ENCODE peak calls at places on chromosomes 4 and X, in eight cellular contexts. O is naive thymus-derived CD4-positive, alpha-beta T cell; C is GM06990; A is psoas muscle; X is cardiac muscle cell; H is CD4-positive, alpha-beta memory T cell; P is foreskin fibroblast; V is heart left ventricle. S is an unnamed sample.

GRCh38 chrX:118189628-118190027 is 73.0 kb upstream of the KLHL13 start:
- DNase-seq in V (no peak), P (no peak), A (no peak), H (no peak), C (no peak), X (no peak), O (no peak), S (no peak)

GRCh38 chrX:70262952-70263567 is 3.1 kb upstream of the P2RY4 start:
- DNase-seq in A (no peak), C (peak; percentile 21), P (peak; percentile 63), H (peak; percentile 3), X (peak; percentile 48), O (peak; percentile 17), V (no peak), S (no peak)

GRCh38 chrX:24219320-24219719 is 69.8 kb downstream of the ZFX start:
- DNase-seq in H (no peak), C (no peak), V (no peak), A (no peak), X (no peak), P (no peak), O (no peak), S (no peak)

GRCh38 chr4:11894976-11895375 is 466.3 kb upstream of the HS3ST1 start:
- DNase-seq in C (no peak), H (no peak), V (no peak), O (no peak), X (peak; percentile 72), A (no peak), P (no peak), S (no peak)

GRCh38 chr4:64584981-64585557 is 175.8 kb upstream of the TECRL start:
- DNase-seq in C (no peak), X (peak; percentile 64), H (peak; percentile 13), A (no peak), V (no peak), P (peak; percentile 0), O (peak; percentile 14), S (no peak)

GRCh38 chrX:41877167-41877566 is 46.2 kb downstream of the CASK start:
- DNase-seq in A (no peak), V (no peak), P (no peak), C (no peak), O (no peak), H (no peak), X (no peak), S (no peak)

GRCh38 chr4:181752516-181752915 is 490.7 kb upstream of the TENM3 start:
- DNase-seq in V (no peak), A (no peak), O (no peak), X (no peak), C (no peak), P (no peak), H (no peak), S (no peak)

GRCh38 chrX:19554786-19555185 is 39.5 kb upstream of the MAP3K15 start:
- DNase-seq in P (peak; percentile 61), O (no peak), X (peak; percentile 37), V (no peak), C (peak; percentile 30), H (no peak), A (no peak), S (no peak)

GRCh38 chr4:163548481-163549243 is 54.2 kb downstream of the TMA16 start:
- DNase-seq in O (peak; percentile 55), C (no peak), X (peak; percentile 79), H (peak; percentile 49), P (peak; percentile 73), V (no peak), A (no peak), S (no peak)

GRCh38 chr4:40576651-40577480 is 52.8 kb downstream of the RBM47 start:
- DNase-seq in C (peak; percentile 75), V (peak; percentile 81), H (no peak), A (peak; percentile 69), P (peak; percentile 66), X (peak; percentile 96), O (no peak), S (peak; percentile 97)

GRCh38 chr4:158811704-158812103 is 42.9 kb downstream of the FNIP2 start:
- DNase-seq in X (no peak), A (no peak), H (no peak), P (peak; percentile 20), C (no peak), O (peak; percentile 30), V (no peak), S (no peak)

GRCh38 chr4:140163029-140163810 is 9.2 kb upstream of the MAML3 start:
- DNase-seq in V (no peak), H (no peak), P (peak; percentile 83), A (peak; percentile 16), X (peak; percentile 85), C (no peak), O (no peak), S (no peak)

GRCh38 chr4:170138580-170139194 is 48.9 kb upstream of the AADAT start:
- DNase-seq in P (peak; percentile 86), A (peak; percentile 56), X (peak; percentile 82), V (peak; percentile 66), O (peak; percentile 58), H (peak; percentile 43), C (peak; percentile 11), S (peak; percentile 23)
- H3K4me3 ChIP-seq in P (no peak overlapping the region), A (no peak overlapping the region), X (no peak overlapping the region), V (no peak overlapping the region), O (no peak overlapping the region), H (no peak overlapping the region), C (no peak overlapping the region), S (no peak overlapping the region)

DNA sequence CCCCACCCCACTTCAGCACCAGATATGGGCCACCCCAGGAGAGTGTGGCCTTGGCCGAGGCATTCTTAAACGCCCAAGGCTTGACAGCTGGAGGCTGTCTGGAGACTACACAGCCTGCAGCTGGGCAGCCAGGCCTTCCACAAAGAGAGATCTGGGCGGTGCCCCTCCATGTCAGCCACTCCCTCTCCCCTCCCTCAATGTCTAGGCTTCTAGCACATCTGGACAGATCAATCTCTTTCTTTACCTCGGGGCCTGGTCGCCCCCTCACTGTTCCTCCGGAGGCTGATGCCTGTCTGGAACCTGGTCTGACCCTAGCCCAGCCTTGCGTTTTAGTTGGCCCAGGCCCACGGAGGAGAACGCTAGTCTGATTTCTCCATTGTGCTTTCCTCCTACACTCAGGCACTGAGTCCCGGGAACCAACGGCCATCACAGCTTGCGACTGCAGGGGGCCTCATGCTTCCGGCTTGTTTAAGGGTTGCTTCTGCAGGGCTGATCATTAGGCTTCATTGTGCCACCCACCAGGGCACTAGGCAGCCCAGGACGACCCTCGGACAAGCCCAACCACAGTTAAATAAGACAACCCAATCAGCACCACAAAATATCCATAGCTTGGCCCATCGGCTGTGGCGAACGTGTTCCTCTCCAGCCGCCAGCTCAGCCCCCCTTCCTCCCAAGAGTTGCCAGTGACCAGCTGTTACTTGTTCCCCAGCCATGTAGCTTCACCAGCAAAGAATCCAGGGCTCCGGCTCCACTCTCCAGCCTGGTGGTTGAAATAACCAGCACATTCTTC is 200.6 kb downstream of the BCOR start:
- DNase-seq in V (no peak), H (no peak), A (no peak), O (no peak), X (peak; percentile 75), P (peak; percentile 82), C (no peak), S (no peak)
- H3K4me3 ChIP-seq in V (no peak overlapping the region), H (no peak overlapping the region), A (peak overlapping the region; percentile 9), O (no peak overlapping the region), X (no peak overlapping the region), P (no peak overlapping the region), C (no peak overlapping the region), S (no peak overlapping the region)

GRCh38 chrX:149898554-149898953 is 17.6 kb downstream of the MAGEA8 start:
- DNase-seq in A (no peak), O (no peak), V (no peak), X (no peak), C (no peak), H (no peak), P (no peak), S (no peak)

GRCh38 chrX:149908308-149908707 is 21.1 kb upstream of the HSFX4 start:
- DNase-seq in C (no peak), V (no peak), A (no peak), X (no peak), P (no peak), H (no peak), O (no peak), S (no peak)

GRCh38 chrX:149908727-149909126 is 20.6 kb upstream of the HSFX4 start:
- DNase-seq in O (no peak), V (no peak), X (no peak), C (no peak), P (no peak), A (no peak), H (no peak), S (no peak)

GRCh38 chrX:149909324-149910177 is 19.8 kb upstream of the HSFX4 start:
- DNase-seq in H (peak; percentile 47), X (no peak), C (no peak), P (no peak), O (peak; percentile 48), V (no peak), A (no peak), S (no peak)

DNA sequence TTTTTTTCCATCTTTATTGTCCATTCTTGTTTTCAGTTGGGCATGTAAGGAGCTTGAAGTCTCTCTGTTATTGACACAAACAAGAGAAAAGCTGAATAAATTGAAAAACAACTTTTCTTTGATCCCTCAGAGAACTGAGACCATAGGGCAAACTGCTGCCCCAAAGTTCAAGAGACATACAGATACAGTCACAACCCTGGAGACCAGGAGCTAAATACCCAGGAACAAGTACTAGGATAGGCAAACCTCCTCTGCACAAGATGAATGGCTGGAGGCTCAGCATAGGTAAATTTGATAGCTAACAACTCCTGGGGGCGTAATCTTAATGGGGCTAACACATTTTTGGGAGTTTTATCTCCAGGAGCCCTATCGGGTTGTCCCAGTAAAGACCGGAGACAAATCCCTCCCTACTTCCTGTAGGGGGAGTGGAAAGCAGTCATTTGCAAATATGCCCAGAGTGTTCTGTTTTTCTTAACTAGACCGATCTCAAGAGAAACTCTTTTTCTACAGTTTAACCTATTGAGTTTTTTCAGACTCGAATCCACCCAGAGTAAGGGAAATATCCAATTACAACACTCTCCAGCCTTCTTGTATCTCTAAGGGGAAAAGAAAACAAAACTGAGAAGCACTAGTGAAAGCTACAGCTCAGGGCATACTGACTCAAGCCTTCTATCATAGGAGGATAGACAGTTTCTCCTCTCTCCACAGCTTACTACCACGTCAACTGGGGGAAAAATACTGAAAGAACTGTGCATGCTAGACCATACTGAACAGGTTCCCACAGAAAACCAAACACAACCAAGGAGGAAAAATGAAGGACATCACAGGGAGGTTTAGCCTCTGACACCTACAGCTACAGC is 23.1 kb downstream of the MAGEA8 start:
- DNase-seq in V (no peak), H (no peak), C (no peak), O (no peak), X (peak; percentile 21), P (peak; percentile 12), A (no peak), S (no peak)
- H3K4me3 ChIP-seq in V (peak overlapping the region; percentile 30), H (no peak overlapping the region), C (no peak overlapping the region), O (no peak overlapping the region), X (no peak overlapping the region), P (no peak overlapping the region), A (no peak overlapping the region), S (no peak overlapping the region)

GRCh38 chr4:110611968-110612447 is 10.9 kb downstream of the PITX2 start:
- DNase-seq in O (no peak), X (no peak), A (no peak), C (no peak), P (no peak), V (no peak), H (no peak), S (no peak)
- H3K4me3 ChIP-seq in O (no peak overlapping the region), X (no peak overlapping the region), A (no peak overlapping the region), C (no peak overlapping the region), P (peak overlapping the region; percentile 24), V (no peak overlapping the region), H (no peak overlapping the region), S (no peak overlapping the region)